ENCODE peak calls at places on chromosome 9, in five cellular contexts. D is SK-N-SH, C is GM10248, H is AG04450, I is lower lobe of right lung. X is an unnamed sample.

GRCh38 chr9:137494104-137494544 is 35.0 kb upstream of the NSMF start:
- DNase-seq in D (no peak), C (no peak), H (no peak), I (no peak), X (no peak)

GRCh38 chr9:134509306-134509705 is 132.3 kb upstream of the COL5A1 start:
- DNase-seq in D (no peak), C (no peak), H (no peak), I (no peak), X (no peak)

GRCh38 chr9:116377179-116377790 is 223.7 kb downstream of the PAPPA start:
- DNase-seq in D (no peak), C (no peak), H (peak), I (no peak), X (no peak)

GRCh38 chr9:132806306-132806705 is 71.8 kb downstream of the AK8 start:
- DNase-seq in D (no peak), C (no peak), H (no peak), I (no peak), X (no peak)

GRCh38 chr9:137371521-137371941 is 51.4 kb downstream of the EXD3 start:
- DNase-seq in D (no peak), C (no peak), H (no peak), I (no peak), X (no peak)

GRCh38 chr9:96574455-96574854 is 45.2 kb downstream of the CDC14B start:
- DNase-seq in D (no peak), C (no peak), H (no peak), I (no peak), X (no peak)

GRCh38 chr9:87713278-87713989 is 12.5 kb upstream of the CTSL start:
- DNase-seq in D (no peak), C (no peak), H (peak), I (peak), X (no peak)

GRCh38 chr9:99059074-99059894 is 45.6 kb upstream of the TGFBR1 start:
- DNase-seq in D (no peak), C (peak), H (no peak), I (peak), X (no peak)

GRCh38 chr9:120915854-120916495 is 10.6 kb downstream of the TRAF1 start:
- DNase-seq in D (no peak), C (no peak), H (no peak), I (no peak), X (no peak)

GRCh38 chr9:134895103-134895502 is 14.5 kb downstream of the FCN2 start:
- DNase-seq in D (no peak), C (no peak), H (no peak), I (peak), X (no peak)

GRCh38 chr9:131405429-131405828 is 11.5 kb downstream of the PRRC2B start:
- DNase-seq in D (no peak), C (no peak), H (no peak), I (no peak), X (no peak)

GRCh38 chr9:125440411-125440810 is 178.8 kb downstream of the GAPVD1 start:
- DNase-seq in D (peak), C (no peak), H (no peak), I (no peak), X (no peak)

GRCh38 chr9:37486616-37487544 is 1.1 kb downstream of the POLR1E start:
- DNase-seq in D (peak), C (no peak), H (peak), I (no peak), X (no peak)

GRCh38 chr9:6090272-6090671 is 74.8 kb upstream of the RANBP6 start:
- DNase-seq in D (no peak), C (no peak), H (no peak), I (no peak), X (no peak)

GRCh38 chr9:137278061-137278912 is 761 bp downstream of the TOR4A start:
- DNase-seq in D (peak), C (no peak), H (no peak), I (peak), X (peak)

GRCh38 chr9:84857224-84857623 is 187.7 kb downstream of the NTRK2 start:
- DNase-seq in D (no peak), C (no peak), H (no peak), I (no peak), X (no peak)

GRCh38 chr9:78971505-78971904 is 600.3 kb upstream of the TLE4 start:
- DNase-seq in D (no peak), C (no peak), H (no peak), I (no peak), X (no peak)

GRCh38 chr9:88751781-88752180 is 216.8 kb downstream of the NXNL2 start:
- DNase-seq in D (no peak), C (no peak), H (no peak), I (no peak), X (no peak)

GRCh38 chr9:17627641-17628040 is 48.8 kb downstream of the SH3GL2 start:
- DNase-seq in D (no peak), C (no peak), H (peak), I (no peak), X (no peak)

GRCh38 chr9:15999422-16000339 is 446.8 kb downstream of the CCDC171 start:
- DNase-seq in D (peak), C (no peak), H (peak), I (no peak), X (no peak)

GRCh38 chr9:37692622-37693221 is 42.0 kb downstream of the FRMPD1 start:
- DNase-seq in D (no peak), C (no peak), H (no peak), I (no peak), X (no peak)

GRCh38 chr9:118929317-118929716 is 439.9 kb downstream of the BRINP1 start:
- DNase-seq in D (no peak), C (no peak), H (no peak), I (no peak), X (no peak)

GRCh38 chr9:77488439-77489126 is 159.5 kb downstream of the GNA14 start:
- DNase-seq in D (peak), C (no peak), H (no peak), I (no peak), X (no peak)

GRCh38 chr9:81825831-81826540 is 102.2 kb upstream of the SPATA31D4 start:
- DNase-seq in D (no peak), C (no peak), H (no peak), I (no peak), X (no peak)

GRCh38 chr9:135582966-135583685 is 21.6 kb downstream of the PAEP start:
- DNase-seq in D (peak), C (no peak), H (no peak), I (no peak), X (no peak)

GRCh38 chr9:94611638-94612068 is 18.0 kb upstream of the FBP2 start:
- DNase-seq in D (no peak), C (no peak), H (no peak), I (no peak), X (no peak)

GRCh38 chr9:133050142-133050541 is 11.6 kb upstream of the CEL start:
- DNase-seq in D (no peak), C (no peak), H (no peak), I (no peak), X (no peak)

GRCh38 chr9:100088202-100088601 is 10.6 kb downstream of the ERP44 start:
- DNase-seq in D (no peak), C (no peak), H (no peak), I (no peak), X (no peak)

GRCh38 chr9:23254404-23255184 is 571.4 kb downstream of the ELAVL2 start:
- DNase-seq in D (no peak), C (no peak), H (no peak), I (no peak), X (no peak)

GRCh38 chr9:36074870-36075532 is 38.3 kb downstream of the RECK start:
- DNase-seq in D (peak), C (no peak), H (peak), I (peak), X (no peak)

GRCh38 chr9:19104528-19105282 is 2.0 kb upstream of the HAUS6 start:
- DNase-seq in D (no peak), C (no peak), H (no peak), I (no peak), X (no peak)

GRCh38 chr9:19101203-19101602 is 1.5 kb downstream of the HAUS6 start:
- DNase-seq in D (no peak), C (no peak), H (no peak), I (no peak), X (no peak)

GRCh38 chr9:19108038-19108437 is 5.3 kb upstream of the HAUS6 start:
- DNase-seq in D (no peak), C (no peak), H (no peak), I (no peak), X (no peak)

GRCh38 chr9:19102181-19102630 is 498 bp downstream of the HAUS6 start:
- DNase-seq in D (peak), C (peak), H (no peak), I (peak), X (peak)

GRCh38 chr9:19102631-19103345 is at the start of gene HAUS6:
- DNase-seq in D (peak), C (peak), H (peak), I (peak), X (peak)
- TF ChIP-seq CTCF in D (no peak), C (no peak), H (peak), I (peak), X (peak)

GRCh38 chr9:22052376-22052945 is 43.4 kb upstream of the CDKN2B start:
- DNase-seq in D (no peak), C (no peak), H (peak), I (no peak), X (no peak)

GRCh38 chr9:22055090-22055489 is 46.0 kb upstream of the CDKN2B start:
- DNase-seq in D (no peak), C (no peak), H (no peak), I (no peak), X (no peak)

GRCh38 chr9:22054076-22054475 is 45.0 kb upstream of the CDKN2B start:
- DNase-seq in D (no peak), C (no peak), H (no peak), I (no peak), X (no peak)

GRCh38 chr9:22054529-22054928 is 45.4 kb upstream of the CDKN2B start:
- DNase-seq in D (no peak), C (no peak), H (no peak), I (no peak), X (no peak)

DNA sequence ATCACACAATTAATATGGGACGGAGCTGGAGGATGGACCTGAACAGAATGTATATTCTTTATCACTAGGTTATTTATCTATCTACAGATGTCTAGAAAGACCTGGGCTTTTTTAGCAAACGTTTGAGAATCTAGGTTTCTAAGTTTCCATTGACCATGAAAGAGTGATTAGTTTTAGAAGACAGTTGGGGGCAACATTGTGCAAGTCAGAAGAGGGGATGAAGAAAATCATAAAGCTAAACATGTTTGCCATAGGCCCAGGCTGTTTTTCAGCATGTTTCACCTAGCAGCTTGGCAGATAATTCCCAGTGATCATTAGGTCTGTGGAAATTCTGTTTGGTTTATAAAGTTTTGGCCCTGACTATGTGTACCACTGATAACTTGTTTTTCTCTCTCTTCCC is 44.1 kb upstream of the CDKN2B start:
- DNase-seq in D (no peak), C (no peak), H (no peak), I (no peak), X (no peak)
- TF ChIP-seq CTCF in D (no peak), C (no peak), H (no peak), I (no peak), X (no peak)

GRCh38 chr9:106859957-106860715 is 2.8 kb upstream of the ZNF462 start:
- DNase-seq in D (peak), C (no peak), H (no peak), I (peak), X (peak)
- TF ChIP-seq CTCF in D (no peak), C (no peak), H (no peak), I (no peak), X (no peak)

DNA sequence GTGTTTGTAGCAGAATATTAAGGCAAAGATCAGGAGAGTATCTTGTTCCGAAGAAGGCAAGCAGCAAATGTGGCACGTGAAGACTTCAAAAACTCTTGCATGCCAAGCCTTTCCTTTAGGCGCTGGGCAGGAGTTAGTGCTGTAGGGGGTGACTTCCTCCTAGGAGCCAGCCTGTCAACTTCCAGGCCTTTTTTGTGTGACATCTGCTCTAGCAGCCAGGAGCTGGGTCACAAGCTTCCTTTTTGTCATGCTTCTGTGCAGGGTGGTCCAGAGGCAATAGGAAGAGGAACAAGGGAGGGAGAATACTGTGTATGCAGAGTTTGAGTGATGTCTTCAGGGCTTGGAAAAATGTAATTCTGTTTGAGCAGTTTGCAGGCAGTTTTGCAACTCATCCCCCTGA is 53.4 kb downstream of the TLR4 start:
- DNase-seq in D (no peak), C (no peak), H (no peak), I (no peak), X (no peak)
- TF ChIP-seq CTCF in D (no peak), C (no peak), H (no peak), I (no peak), X (no peak)

GRCh38 chr9:112015149-112015548 is 118.5 kb downstream of the UGCG start:
- DNase-seq in D (no peak), C (no peak), H (no peak), I (no peak), X (no peak)
- TF ChIP-seq CTCF in D (no peak), C (no peak), H (no peak), I (no peak), X (no peak)

GRCh38 chr9:71681708-71682268 is 86.5 kb downstream of the CEMIP2 start:
- DNase-seq in D (no peak), C (no peak), H (peak), I (no peak), X (no peak)
- TF ChIP-seq CTCF in D (no peak), C (no peak), H (no peak), I (no peak), X (no peak)

GRCh38 chr9:97923529-97924108 is 1.3 kb upstream of the TRMO start:
- DNase-seq in D (peak), C (peak), H (peak), I (peak), X (peak)
- TF ChIP-seq CTCF in D (peak), C (peak), H (peak), I (peak), X (peak)

DNA sequence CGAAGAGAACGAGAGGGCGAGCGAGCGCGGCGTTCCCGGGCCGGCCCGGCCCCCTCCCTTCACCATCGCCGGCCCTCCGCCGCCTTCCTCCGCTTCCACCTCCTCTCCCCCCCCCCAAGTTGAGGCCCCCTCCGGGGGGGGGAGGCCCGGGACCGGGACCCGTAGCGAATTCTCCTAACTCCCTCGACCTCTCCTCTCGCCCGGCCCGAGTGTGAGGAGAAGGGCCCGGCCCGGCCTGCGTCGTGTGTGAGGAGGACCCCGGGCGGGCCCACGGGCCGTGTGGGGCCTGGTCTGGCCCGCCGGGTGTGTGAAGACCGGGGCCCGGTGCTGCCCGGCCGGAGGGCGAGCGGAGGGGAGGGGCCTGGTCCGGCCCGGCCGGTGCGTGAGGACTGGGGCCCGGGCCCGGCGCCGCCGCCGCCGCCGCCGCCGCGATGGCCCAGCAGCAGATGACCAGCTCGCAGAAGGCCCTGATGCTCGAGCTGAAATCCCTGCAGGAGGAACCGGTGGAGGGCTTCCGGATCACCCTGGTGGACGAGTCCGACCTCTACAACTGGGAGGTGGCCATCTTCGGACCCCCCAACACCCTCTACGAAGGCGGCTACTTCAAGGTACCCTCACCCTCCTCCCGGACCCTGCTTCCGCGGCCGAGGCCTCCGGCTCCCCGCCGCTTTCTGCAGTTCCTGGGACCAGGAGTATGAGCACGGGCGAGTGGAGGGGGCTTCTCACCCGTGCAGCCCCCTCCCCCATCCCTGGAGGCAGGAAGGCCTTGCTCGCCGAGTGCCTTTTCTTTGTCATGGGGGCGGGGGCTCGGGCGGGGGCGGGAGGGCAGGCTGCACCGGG is 587 bp downstream of the UBE2R2 start:
- DNase-seq in D (peak), C (peak), H (no peak), I (peak), X (peak)
- TF ChIP-seq CTCF in D (peak), C (no peak), H (peak), I (peak), X (no peak)